ENCODE peak calls at places on chromosomes 4 and X, in seven cellular contexts. One of them, this sample, is unnamed.

GRCh38 chrX:103063918-103064434 is at the start of gene BEX1:
- DNase-seq in cardiac fibroblast: peak
- DNase-seq in fibroblast of lung: peak
- DNase-seq in activated CD4-positive, CD25-positive, alpha-beta regulatory T cell treated with anti-CD3 and anti-CD28 coated beads, Interleukin-2, amount 50 U/mL, for 72 hours: no peak
- DNase-seq in NCI-H1092: peak
- DNase-seq in HepG2: peak
- DNase-seq in NCI-H345: peak
- DNase-seq in this sample: peak

GRCh38 chr4:76306882-76307669 is 543 bp downstream of the STBD1 start:
- DNase-seq in cardiac fibroblast: peak
- DNase-seq in fibroblast of lung: peak
- DNase-seq in activated CD4-positive, CD25-positive, alpha-beta regulatory T cell treated with anti-CD3 and anti-CD28 coated beads, Interleukin-2, amount 50 U/mL, for 72 hours: no peak
- DNase-seq in NCI-H1092: peak
- DNase-seq in HepG2: peak
- DNase-seq in NCI-H345: no peak
- DNase-seq in this sample: peak

GRCh38 chr4:18322111-18322510 is 300.6 kb upstream of the LCORL start:
- DNase-seq in cardiac fibroblast: no peak
- DNase-seq in fibroblast of lung: no peak
- DNase-seq in activated CD4-positive, CD25-positive, alpha-beta regulatory T cell treated with anti-CD3 and anti-CD28 coated beads, Interleukin-2, amount 50 U/mL, for 72 hours: no peak
- DNase-seq in NCI-H1092: peak
- DNase-seq in HepG2: no peak
- DNase-seq in NCI-H345: no peak
- DNase-seq in this sample: no peak

GRCh38 chr4:154082760-154083530 is 294.1 kb upstream of the SFRP2 start:
- DNase-seq in cardiac fibroblast: peak
- DNase-seq in fibroblast of lung: peak
- DNase-seq in activated CD4-positive, CD25-positive, alpha-beta regulatory T cell treated with anti-CD3 and anti-CD28 coated beads, Interleukin-2, amount 50 U/mL, for 72 hours: no peak
- DNase-seq in NCI-H1092: no peak
- DNase-seq in HepG2: no peak
- DNase-seq in NCI-H345: no peak
- DNase-seq in this sample: no peak

GRCh38 chr4:96455045-96455720 is 615.3 kb downstream of the PDHA2 start:
- DNase-seq in cardiac fibroblast: no peak
- DNase-seq in fibroblast of lung: no peak
- DNase-seq in activated CD4-positive, CD25-positive, alpha-beta regulatory T cell treated with anti-CD3 and anti-CD28 coated beads, Interleukin-2, amount 50 U/mL, for 72 hours: no peak
- DNase-seq in NCI-H1092: no peak
- DNase-seq in HepG2: no peak
- DNase-seq in NCI-H345: no peak
- DNase-seq in this sample: no peak

GRCh38 chrX:139192386-139192961 is 338.1 kb upstream of the F9 start:
- DNase-seq in cardiac fibroblast: no peak
- DNase-seq in fibroblast of lung: peak
- DNase-seq in activated CD4-positive, CD25-positive, alpha-beta regulatory T cell treated with anti-CD3 and anti-CD28 coated beads, Interleukin-2, amount 50 U/mL, for 72 hours: no peak
- DNase-seq in NCI-H1092: no peak
- DNase-seq in HepG2: no peak
- DNase-seq in NCI-H345: no peak
- DNase-seq in this sample: no peak

GRCh38 chrX:69280956-69281355 is 115.7 kb upstream of the PJA1 start:
- DNase-seq in cardiac fibroblast: no peak
- DNase-seq in fibroblast of lung: no peak
- DNase-seq in activated CD4-positive, CD25-positive, alpha-beta regulatory T cell treated with anti-CD3 and anti-CD28 coated beads, Interleukin-2, amount 50 U/mL, for 72 hours: no peak
- DNase-seq in NCI-H1092: no peak
- DNase-seq in HepG2: no peak
- DNase-seq in NCI-H345: no peak
- DNase-seq in this sample: no peak

GRCh38 chr4:176261018-176261417 is 8.0 kb downstream of the ASB5 start:
- DNase-seq in cardiac fibroblast: no peak
- DNase-seq in fibroblast of lung: no peak
- DNase-seq in activated CD4-positive, CD25-positive, alpha-beta regulatory T cell treated with anti-CD3 and anti-CD28 coated beads, Interleukin-2, amount 50 U/mL, for 72 hours: no peak
- DNase-seq in NCI-H1092: no peak
- DNase-seq in HepG2: no peak
- DNase-seq in NCI-H345: no peak
- DNase-seq in this sample: no peak

GRCh38 chr4:163694385-163694784 is 199.9 kb downstream of the TMA16 start:
- DNase-seq in cardiac fibroblast: no peak
- DNase-seq in fibroblast of lung: peak
- DNase-seq in activated CD4-positive, CD25-positive, alpha-beta regulatory T cell treated with anti-CD3 and anti-CD28 coated beads, Interleukin-2, amount 50 U/mL, for 72 hours: no peak
- DNase-seq in NCI-H1092: no peak
- DNase-seq in HepG2: no peak
- DNase-seq in NCI-H345: no peak
- DNase-seq in this sample: peak

GRCh38 chr4:74168841-74169240 is 10.9 kb downstream of the MTHFD2L start:
- DNase-seq in cardiac fibroblast: no peak
- DNase-seq in fibroblast of lung: no peak
- DNase-seq in activated CD4-positive, CD25-positive, alpha-beta regulatory T cell treated with anti-CD3 and anti-CD28 coated beads, Interleukin-2, amount 50 U/mL, for 72 hours: no peak
- DNase-seq in NCI-H1092: no peak
- DNase-seq in HepG2: no peak
- DNase-seq in NCI-H345: no peak
- DNase-seq in this sample: no peak

GRCh38 chrX:130304587-130305368 is 34.9 kb upstream of the SLC25A14 start:
- DNase-seq in cardiac fibroblast: no peak
- DNase-seq in fibroblast of lung: no peak
- DNase-seq in activated CD4-positive, CD25-positive, alpha-beta regulatory T cell treated with anti-CD3 and anti-CD28 coated beads, Interleukin-2, amount 50 U/mL, for 72 hours: no peak
- DNase-seq in NCI-H1092: no peak
- DNase-seq in HepG2: no peak
- DNase-seq in NCI-H345: no peak
- DNase-seq in this sample: no peak

GRCh38 chr4:2868840-2869487 is 25.3 kb downstream of the ADD1 start:
- DNase-seq in cardiac fibroblast: no peak
- DNase-seq in fibroblast of lung: no peak
- DNase-seq in activated CD4-positive, CD25-positive, alpha-beta regulatory T cell treated with anti-CD3 and anti-CD28 coated beads, Interleukin-2, amount 50 U/mL, for 72 hours: no peak
- DNase-seq in NCI-H1092: no peak
- DNase-seq in HepG2: no peak
- DNase-seq in NCI-H345: no peak
- DNase-seq in this sample: no peak

GRCh38 chr4:183599284-183599683 is 59.7 kb downstream of the RWDD4 start:
- DNase-seq in cardiac fibroblast: no peak
- DNase-seq in fibroblast of lung: no peak
- DNase-seq in activated CD4-positive, CD25-positive, alpha-beta regulatory T cell treated with anti-CD3 and anti-CD28 coated beads, Interleukin-2, amount 50 U/mL, for 72 hours: no peak
- DNase-seq in NCI-H1092: no peak
- DNase-seq in HepG2: no peak
- DNase-seq in NCI-H345: no peak
- DNase-seq in this sample: no peak

GRCh38 chr4:21380861-21381260 is 567.7 kb downstream of the KCNIP4 start:
- DNase-seq in cardiac fibroblast: no peak
- DNase-seq in fibroblast of lung: no peak
- DNase-seq in activated CD4-positive, CD25-positive, alpha-beta regulatory T cell treated with anti-CD3 and anti-CD28 coated beads, Interleukin-2, amount 50 U/mL, for 72 hours: no peak
- DNase-seq in NCI-H1092: no peak
- DNase-seq in HepG2: no peak
- DNase-seq in NCI-H345: peak
- DNase-seq in this sample: no peak

GRCh38 chrX:22118161-22118830 is 86.2 kb downstream of the PHEX start:
- DNase-seq in cardiac fibroblast: no peak
- DNase-seq in fibroblast of lung: no peak
- DNase-seq in activated CD4-positive, CD25-positive, alpha-beta regulatory T cell treated with anti-CD3 and anti-CD28 coated beads, Interleukin-2, amount 50 U/mL, for 72 hours: no peak
- DNase-seq in NCI-H1092: no peak
- DNase-seq in HepG2: no peak
- DNase-seq in NCI-H345: no peak
- DNase-seq in this sample: no peak

GRCh38 chr4:185987976-185988627 is 80.9 kb upstream of the TLR3 start:
- DNase-seq in cardiac fibroblast: peak
- DNase-seq in fibroblast of lung: peak
- DNase-seq in activated CD4-positive, CD25-positive, alpha-beta regulatory T cell treated with anti-CD3 and anti-CD28 coated beads, Interleukin-2, amount 50 U/mL, for 72 hours: no peak
- DNase-seq in NCI-H1092: no peak
- DNase-seq in HepG2: no peak
- DNase-seq in NCI-H345: no peak
- DNase-seq in this sample: no peak

GRCh38 chrX:29478336-29479069 is 736.9 kb upstream of the MAGEB2 start:
- DNase-seq in cardiac fibroblast: peak
- DNase-seq in fibroblast of lung: peak
- DNase-seq in activated CD4-positive, CD25-positive, alpha-beta regulatory T cell treated with anti-CD3 and anti-CD28 coated beads, Interleukin-2, amount 50 U/mL, for 72 hours: no peak
- DNase-seq in NCI-H1092: no peak
- DNase-seq in HepG2: peak
- DNase-seq in NCI-H345: no peak
- DNase-seq in this sample: no peak

GRCh38 chr4:31237242-31237641 is 517.1 kb downstream of the PCDH7 start:
- DNase-seq in cardiac fibroblast: no peak
- DNase-seq in fibroblast of lung: peak
- DNase-seq in activated CD4-positive, CD25-positive, alpha-beta regulatory T cell treated with anti-CD3 and anti-CD28 coated beads, Interleukin-2, amount 50 U/mL, for 72 hours: no peak
- DNase-seq in NCI-H1092: no peak
- DNase-seq in HepG2: no peak
- DNase-seq in NCI-H345: no peak
- DNase-seq in this sample: no peak

GRCh38 chr4:168695288-168695687 is 198.4 kb downstream of the PALLD start:
- DNase-seq in cardiac fibroblast: no peak
- DNase-seq in fibroblast of lung: peak
- DNase-seq in activated CD4-positive, CD25-positive, alpha-beta regulatory T cell treated with anti-CD3 and anti-CD28 coated beads, Interleukin-2, amount 50 U/mL, for 72 hours: no peak
- DNase-seq in NCI-H1092: no peak
- DNase-seq in HepG2: no peak
- DNase-seq in NCI-H345: no peak
- DNase-seq in this sample: no peak

GRCh38 chr4:8281519-8282133 is 12.1 kb downstream of the HTRA3 start:
- DNase-seq in cardiac fibroblast: peak
- DNase-seq in fibroblast of lung: peak
- DNase-seq in activated CD4-positive, CD25-positive, alpha-beta regulatory T cell treated with anti-CD3 and anti-CD28 coated beads, Interleukin-2, amount 50 U/mL, for 72 hours: no peak
- DNase-seq in NCI-H1092: no peak
- DNase-seq in HepG2: no peak
- DNase-seq in NCI-H345: no peak
- DNase-seq in this sample: no peak

GRCh38 chr4:7588002-7588401 is 153.3 kb upstream of the PSAPL1 start:
- DNase-seq in cardiac fibroblast: no peak
- DNase-seq in fibroblast of lung: peak
- DNase-seq in activated CD4-positive, CD25-positive, alpha-beta regulatory T cell treated with anti-CD3 and anti-CD28 coated beads, Interleukin-2, amount 50 U/mL, for 72 hours: no peak
- DNase-seq in NCI-H1092: no peak
- DNase-seq in HepG2: no peak
- DNase-seq in NCI-H345: no peak
- DNase-seq in this sample: no peak

GRCh38 chrX:119399772-119400101 is 601 bp downstream of the SLC25A43 start:
- DNase-seq in cardiac fibroblast: peak
- DNase-seq in fibroblast of lung: peak
- DNase-seq in activated CD4-positive, CD25-positive, alpha-beta regulatory T cell treated with anti-CD3 and anti-CD28 coated beads, Interleukin-2, amount 50 U/mL, for 72 hours: no peak
- DNase-seq in NCI-H1092: no peak
- DNase-seq in HepG2: no peak
- DNase-seq in NCI-H345: no peak
- DNase-seq in this sample: peak

GRCh38 chrX:9745417-9746115 is 20.1 kb downstream of the GPR143 start:
- DNase-seq in cardiac fibroblast: peak
- DNase-seq in fibroblast of lung: peak
- DNase-seq in activated CD4-positive, CD25-positive, alpha-beta regulatory T cell treated with anti-CD3 and anti-CD28 coated beads, Interleukin-2, amount 50 U/mL, for 72 hours: no peak
- DNase-seq in NCI-H1092: no peak
- DNase-seq in HepG2: no peak
- DNase-seq in NCI-H345: no peak
- DNase-seq in this sample: no peak

GRCh38 chr4:47101453-47101852 is 70.1 kb downstream of the GABRB1 start:
- DNase-seq in cardiac fibroblast: no peak
- DNase-seq in fibroblast of lung: no peak
- DNase-seq in activated CD4-positive, CD25-positive, alpha-beta regulatory T cell treated with anti-CD3 and anti-CD28 coated beads, Interleukin-2, amount 50 U/mL, for 72 hours: no peak
- DNase-seq in NCI-H1092: no peak
- DNase-seq in HepG2: no peak
- DNase-seq in NCI-H345: no peak
- DNase-seq in this sample: no peak

GRCh38 chr4:2799971-2800690 is 7.2 kb downstream of the SH3BP2 start:
- DNase-seq in cardiac fibroblast: no peak
- DNase-seq in fibroblast of lung: no peak
- DNase-seq in activated CD4-positive, CD25-positive, alpha-beta regulatory T cell treated with anti-CD3 and anti-CD28 coated beads, Interleukin-2, amount 50 U/mL, for 72 hours: peak
- DNase-seq in NCI-H1092: no peak
- DNase-seq in HepG2: no peak
- DNase-seq in NCI-H345: no peak
- DNase-seq in this sample: no peak

GRCh38 chr4:128427832-128428366 is 140.3 kb upstream of the PGRMC2 start:
- DNase-seq in cardiac fibroblast: peak
- DNase-seq in fibroblast of lung: peak
- DNase-seq in activated CD4-positive, CD25-positive, alpha-beta regulatory T cell treated with anti-CD3 and anti-CD28 coated beads, Interleukin-2, amount 50 U/mL, for 72 hours: no peak
- DNase-seq in NCI-H1092: no peak
- DNase-seq in HepG2: peak
- DNase-seq in NCI-H345: no peak
- DNase-seq in this sample: peak

GRCh38 chrX:123860983-123861382 is 1.1 kb downstream of the XIAP start:
- DNase-seq in cardiac fibroblast: peak
- DNase-seq in fibroblast of lung: no peak
- DNase-seq in activated CD4-positive, CD25-positive, alpha-beta regulatory T cell treated with anti-CD3 and anti-CD28 coated beads, Interleukin-2, amount 50 U/mL, for 72 hours: no peak
- DNase-seq in NCI-H1092: peak
- DNase-seq in HepG2: no peak
- DNase-seq in NCI-H345: peak
- DNase-seq in this sample: no peak

GRCh38 chrX:123878177-123878576 is 18.3 kb downstream of the XIAP start:
- DNase-seq in cardiac fibroblast: no peak
- DNase-seq in fibroblast of lung: no peak
- DNase-seq in activated CD4-positive, CD25-positive, alpha-beta regulatory T cell treated with anti-CD3 and anti-CD28 coated beads, Interleukin-2, amount 50 U/mL, for 72 hours: no peak
- DNase-seq in NCI-H1092: no peak
- DNase-seq in HepG2: no peak
- DNase-seq in NCI-H345: no peak
- DNase-seq in this sample: peak

GRCh38 chr4:2728806-2729532 is 27.2 kb downstream of the TNIP2 start:
- DNase-seq in cardiac fibroblast: no peak
- DNase-seq in fibroblast of lung: no peak
- DNase-seq in activated CD4-positive, CD25-positive, alpha-beta regulatory T cell treated with anti-CD3 and anti-CD28 coated beads, Interleukin-2, amount 50 U/mL, for 72 hours: no peak
- DNase-seq in NCI-H1092: no peak
- DNase-seq in HepG2: no peak
- DNase-seq in NCI-H345: no peak
- DNase-seq in this sample: no peak

GRCh38 chrX:115393271-115393670 is 103.8 kb downstream of the LUZP4 start:
- DNase-seq in cardiac fibroblast: peak
- DNase-seq in fibroblast of lung: peak
- DNase-seq in activated CD4-positive, CD25-positive, alpha-beta regulatory T cell treated with anti-CD3 and anti-CD28 coated beads, Interleukin-2, amount 50 U/mL, for 72 hours: no peak
- DNase-seq in NCI-H1092: no peak
- DNase-seq in HepG2: peak
- DNase-seq in NCI-H345: no peak
- DNase-seq in this sample: peak

GRCh38 chr4:40255722-40256281 is 59.0 kb downstream of the RHOH start:
- DNase-seq in cardiac fibroblast: peak
- DNase-seq in fibroblast of lung: peak
- DNase-seq in activated CD4-positive, CD25-positive, alpha-beta regulatory T cell treated with anti-CD3 and anti-CD28 coated beads, Interleukin-2, amount 50 U/mL, for 72 hours: no peak
- DNase-seq in NCI-H1092: no peak
- DNase-seq in HepG2: peak
- DNase-seq in NCI-H345: no peak
- DNase-seq in this sample: peak

GRCh38 chrX:38304010-38304409 is 23.3 kb downstream of the RPGR start:
- DNase-seq in cardiac fibroblast: peak
- DNase-seq in fibroblast of lung: no peak
- DNase-seq in activated CD4-positive, CD25-positive, alpha-beta regulatory T cell treated with anti-CD3 and anti-CD28 coated beads, Interleukin-2, amount 50 U/mL, for 72 hours: no peak
- DNase-seq in NCI-H1092: no peak
- DNase-seq in HepG2: peak
- DNase-seq in NCI-H345: no peak
- DNase-seq in this sample: no peak

GRCh38 chr4:151325320-151326246 is at the start of gene SH3D19:
- DNase-seq in cardiac fibroblast: peak
- DNase-seq in fibroblast of lung: peak
- DNase-seq in activated CD4-positive, CD25-positive, alpha-beta regulatory T cell treated with anti-CD3 and anti-CD28 coated beads, Interleukin-2, amount 50 U/mL, for 72 hours: no peak
- DNase-seq in NCI-H1092: no peak
- DNase-seq in HepG2: peak
- DNase-seq in NCI-H345: peak
- DNase-seq in this sample: peak

GRCh38 chrX:140507982-140508305 is 3.1 kb upstream of the SOX3 start:
- DNase-seq in cardiac fibroblast: no peak
- DNase-seq in fibroblast of lung: no peak
- DNase-seq in activated CD4-positive, CD25-positive, alpha-beta regulatory T cell treated with anti-CD3 and anti-CD28 coated beads, Interleukin-2, amount 50 U/mL, for 72 hours: no peak
- DNase-seq in NCI-H1092: no peak
- DNase-seq in HepG2: no peak
- DNase-seq in NCI-H345: no peak
- DNase-seq in this sample: no peak

GRCh38 chrX:43176686-43177085 is 398.7 kb upstream of the PPP1R2C start:
- DNase-seq in cardiac fibroblast: no peak
- DNase-seq in fibroblast of lung: no peak
- DNase-seq in activated CD4-positive, CD25-positive, alpha-beta regulatory T cell treated with anti-CD3 and anti-CD28 coated beads, Interleukin-2, amount 50 U/mL, for 72 hours: no peak
- DNase-seq in NCI-H1092: no peak
- DNase-seq in HepG2: peak
- DNase-seq in NCI-H345: no peak
- DNase-seq in this sample: no peak

GRCh38 chr4:48259748-48260147 is 9.9 kb downstream of the TEC start:
- DNase-seq in cardiac fibroblast: no peak
- DNase-seq in fibroblast of lung: no peak
- DNase-seq in activated CD4-positive, CD25-positive, alpha-beta regulatory T cell treated with anti-CD3 and anti-CD28 coated beads, Interleukin-2, amount 50 U/mL, for 72 hours: no peak
- DNase-seq in NCI-H1092: no peak
- DNase-seq in HepG2: no peak
- DNase-seq in NCI-H345: no peak
- DNase-seq in this sample: no peak

GRCh38 chr4:171573181-171573580 is 240.0 kb upstream of the GALNTL6 start:
- DNase-seq in cardiac fibroblast: no peak
- DNase-seq in fibroblast of lung: no peak
- DNase-seq in activated CD4-positive, CD25-positive, alpha-beta regulatory T cell treated with anti-CD3 and anti-CD28 coated beads, Interleukin-2, amount 50 U/mL, for 72 hours: no peak
- DNase-seq in NCI-H1092: no peak
- DNase-seq in HepG2: no peak
- DNase-seq in NCI-H345: no peak
- DNase-seq in this sample: no peak

GRCh38 chrX:48663241-48663640 is 20.4 kb upstream of the WAS start:
- DNase-seq in cardiac fibroblast: no peak
- DNase-seq in fibroblast of lung: no peak
- DNase-seq in activated CD4-positive, CD25-positive, alpha-beta regulatory T cell treated with anti-CD3 and anti-CD28 coated beads, Interleukin-2, amount 50 U/mL, for 72 hours: no peak
- DNase-seq in NCI-H1092: no peak
- DNase-seq in HepG2: no peak
- DNase-seq in NCI-H345: no peak
- DNase-seq in this sample: no peak

This sample was measured in foreskin fibroblast.